ENCODE peak calls at places on chromosome 2, in eight cellular contexts. W is astrocyte of the spinal cord, D is colonic mucosa, G is psoas muscle, R is A673, Q is fibroblast of lung, Y is retinal pigment epithelial cell, J is adipocyte. S is an unnamed sample.

GRCh38 chr2:28449489-28450395 is 46.1 kb upstream of the PLB1 start:
- DNase-seq in W (peak), D (no peak), G (no peak), R (peak), Q (no peak), Y (no peak), J (no peak), S (no peak)

GRCh38 chr2:162890690-162891311 is 52.2 kb upstream of the KCNH7 start:
- DNase-seq in W (peak), D (no peak), G (no peak), R (peak), Q (peak), Y (peak), J (peak), S (peak)

GRCh38 chr2:216023055-216023648 is 9.8 kb upstream of the MREG start:
- DNase-seq in W (peak), D (peak), G (no peak), R (peak), Q (peak), Y (no peak), J (peak), S (peak)

GRCh38 chr2:201965550-201965949 is 68.1 kb upstream of the FZD7 start:
- DNase-seq in W (no peak), D (no peak), G (no peak), R (peak), Q (no peak), Y (no peak), J (no peak), S (no peak)

GRCh38 chr2:56167616-56168015 is 16.2 kb upstream of the CCDC85A start:
- DNase-seq in W (peak), D (no peak), G (no peak), R (no peak), Q (no peak), Y (no peak), J (peak), S (no peak)

GRCh38 chr2:240759454-240759853 is 60.6 kb downstream of the KIF1A start:
- DNase-seq in W (no peak), D (no peak), G (no peak), R (no peak), Q (no peak), Y (no peak), J (no peak), S (no peak)

GRCh38 chr2:72813841-72814240 is 12.0 kb downstream of the EXOC6B start:
- DNase-seq in W (peak), D (no peak), G (no peak), R (no peak), Q (peak), Y (no peak), J (peak), S (no peak)

GRCh38 chr2:239026711-239027430 is 179.0 kb downstream of the TWIST2 start:
- DNase-seq in W (no peak), D (no peak), G (no peak), R (no peak), Q (no peak), Y (no peak), J (no peak), S (no peak)

GRCh38 chr2:96131152-96131817 is 7.0 kb downstream of the ASTL start:
- DNase-seq in W (no peak), D (no peak), G (no peak), R (no peak), Q (no peak), Y (no peak), J (no peak), S (no peak)

GRCh38 chr2:49044680-49045079 is 109.6 kb downstream of the FSHR start:
- DNase-seq in W (no peak), D (no peak), G (no peak), R (peak), Q (no peak), Y (no peak), J (no peak), S (no peak)

GRCh38 chr2:238866656-238867277 is 18.9 kb downstream of the TWIST2 start:
- DNase-seq in W (no peak), D (no peak), G (no peak), R (no peak), Q (no peak), Y (no peak), J (no peak), S (no peak)

GRCh38 chr2:23452853-23453420 is 68.0 kb downstream of the KLHL29 start:
- DNase-seq in W (peak), D (no peak), G (no peak), R (peak), Q (peak), Y (no peak), J (no peak), S (peak)

GRCh38 chr2:240429341-240429871 is 6.1 kb upstream of the GPC1 start:
- DNase-seq in W (no peak), D (no peak), G (no peak), R (no peak), Q (no peak), Y (no peak), J (no peak), S (no peak)

GRCh38 chr2:20496069-20496468 is 49.2 kb downstream of the RHOB start:
- DNase-seq in W (peak), D (no peak), G (peak), R (no peak), Q (peak), Y (no peak), J (peak), S (no peak)

GRCh38 chr2:196442211-196442610 is 197.3 kb upstream of the CCDC150 start:
- DNase-seq in W (no peak), D (no peak), G (no peak), R (no peak), Q (no peak), Y (no peak), J (peak), S (no peak)

GRCh38 chr2:9101763-9102425 is 98.4 kb upstream of the MBOAT2 start:
- DNase-seq in W (no peak), D (no peak), G (no peak), R (no peak), Q (no peak), Y (no peak), J (no peak), S (no peak)

GRCh38 chr2:104028066-104028465 is 825.8 kb upstream of the POU3F3 start:
- DNase-seq in W (peak), D (no peak), G (no peak), R (peak), Q (no peak), Y (no peak), J (no peak), S (no peak)
- H3K4me3 ChIP-seq in W (no peak), D (no peak), G (no peak), R (no peak), Q (no peak), Y (no peak), J (no peak), S (no peak)

DNA sequence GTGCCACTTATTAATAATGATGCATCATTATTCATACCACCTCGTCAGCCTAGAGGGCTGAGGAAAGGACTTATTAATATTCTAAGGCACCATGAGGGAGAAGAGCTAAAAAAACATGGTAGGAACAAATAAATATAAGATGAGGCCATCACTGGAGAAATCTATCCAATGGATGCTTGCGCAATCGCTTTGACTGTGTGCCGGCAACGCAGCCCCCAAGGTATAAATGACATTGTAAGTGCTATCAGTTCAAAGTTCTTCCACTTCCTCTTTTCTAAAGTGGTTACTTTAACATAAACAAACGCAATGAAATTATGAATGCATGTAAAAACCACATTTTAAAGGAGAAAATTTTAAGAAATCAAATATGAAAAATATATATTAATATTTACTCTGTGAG is 164.6 kb downstream of the EIPR1 start:
- DNase-seq in W (no peak), D (no peak), G (no peak), R (no peak), Q (no peak), Y (no peak), J (no peak), S (no peak)
- H3K4me3 ChIP-seq in W (no peak), D (no peak), G (no peak), R (no peak), Q (no peak), Y (no peak), J (no peak), S (no peak)

GRCh38 chr2:217904614-217904965 is 98.2 kb downstream of the TNS1 start:
- DNase-seq in W (no peak), D (no peak), G (no peak), R (no peak), Q (no peak), Y (no peak), J (no peak), S (no peak)

GRCh38 chr2:217905906-217906305 is 96.9 kb downstream of the TNS1 start:
- DNase-seq in W (no peak), D (no peak), G (no peak), R (no peak), Q (no peak), Y (no peak), J (no peak), S (peak)

GRCh38 chr2:217906787-217907186 is 96.0 kb downstream of the TNS1 start:
- DNase-seq in W (no peak), D (no peak), G (no peak), R (no peak), Q (peak), Y (no peak), J (no peak), S (no peak)

GRCh38 chr2:217903859-217904613 is 98.8 kb downstream of the TNS1 start:
- DNase-seq in W (peak), D (peak), G (peak), R (peak), Q (peak), Y (no peak), J (no peak), S (no peak)

GRCh38 chr2:217905395-217905794 is 97.4 kb downstream of the TNS1 start:
- DNase-seq in W (no peak), D (no peak), G (no peak), R (no peak), Q (no peak), Y (no peak), J (no peak), S (no peak)
- H3K4me3 ChIP-seq in W (no peak), D (no peak), G (no peak), R (no peak), Q (no peak), Y (no peak), J (no peak), S (no peak)

DNA sequence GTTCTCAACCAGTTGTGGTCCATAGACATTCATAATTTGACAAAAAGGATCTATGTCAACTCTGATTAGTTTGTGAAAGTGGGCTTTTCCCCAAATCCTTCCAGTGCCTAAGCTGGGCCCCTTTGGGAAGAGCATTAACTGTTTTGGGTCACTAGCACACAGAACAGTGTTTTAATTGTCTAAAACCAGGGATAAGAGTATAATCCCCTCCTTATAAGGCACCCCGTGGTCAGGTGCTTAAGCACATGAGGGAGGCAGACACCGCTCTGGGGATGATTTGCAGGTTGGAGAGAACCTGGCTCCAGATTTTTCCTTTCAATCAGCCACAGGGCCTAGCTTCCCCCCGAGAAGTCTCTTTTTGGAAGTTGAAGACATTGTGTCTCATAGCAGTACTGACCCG is 53.6 kb upstream of the RFX8 start:
- DNase-seq in W (no peak), D (no peak), G (no peak), R (no peak), Q (no peak), Y (peak), J (no peak), S (no peak)
- H3K4me3 ChIP-seq in W (no peak), D (no peak), G (no peak), R (no peak), Q (no peak), Y (no peak), J (no peak), S (no peak)